ENCODE peak calls at places on chromosomes 16 and 17, in eight cellular contexts. G is heart left ventricle; L is activated CD8-positive, alpha-beta T cell treated with anti-CD3 and anti-CD28 coated beads, Interleukin-2, amount 10 ng/mL, durations not matched to agents 7 days and 5 days; X is SW 1271; T is HT-29; A is HTR-8/SVneo; J is HEK293T; U is GM10248. M is an unnamed sample.

GRCh38 chr16:35711435-35711834 is 2252.0 kb downstream of the TP53TG3F start:
- DNase-seq in G (no peak), T (no peak), U (no peak), A (no peak), L (no peak), X (no peak), J (no peak), M (no peak)

GRCh38 chr17:47693667-47694017 is 319 bp upstream of the TBKBP1 start:
- DNase-seq in G (no peak), A (no peak), X (no peak), J (no peak), L (no peak), T (no peak), U (peak), M (peak)

GRCh38 chr17:6467567-6467966 is 23.3 kb downstream of the PIMREG start:
- DNase-seq in L (no peak), X (no peak), G (no peak), A (no peak), T (no peak), U (no peak), J (no peak), M (no peak)

GRCh38 chr17:5933430-5933829 is 136.7 kb upstream of the WSCD1 start:
- DNase-seq in T (no peak), X (no peak), A (no peak), J (no peak), L (no peak), U (no peak), G (no peak), M (no peak)

GRCh38 chr16:81127051-81127450 is 30.9 kb upstream of the GCSH start:
- DNase-seq in A (peak), G (no peak), T (no peak), X (no peak), U (no peak), L (no peak), J (no peak), M (no peak)

GRCh38 chr17:29138184-29138955 is 41.8 kb downstream of the MYO18A start:
- DNase-seq in T (no peak), U (peak), L (peak), A (no peak), J (no peak), G (peak), X (no peak), M (no peak)

GRCh38 chr17:62965149-62965648 is 836 bp upstream of the TANC2 start:
- DNase-seq in X (no peak), L (peak), G (no peak), J (peak), A (no peak), T (no peak), U (no peak), M (no peak)

GRCh38 chr16:85491798-85492616 is 121.1 kb upstream of the GSE1 start:
- DNase-seq in G (peak), J (no peak), T (peak), U (no peak), A (no peak), L (peak), X (no peak), M (no peak)

GRCh38 chr16:83689385-83689831 is 118.4 kb upstream of the HSBP1 start:
- DNase-seq in A (peak), J (no peak), X (no peak), G (no peak), U (peak), T (no peak), L (no peak), M (no peak)

GRCh38 chr16:5041604-5042133 is 7.9 kb upstream of the NAGPA start:
- DNase-seq in T (no peak), L (no peak), G (no peak), U (peak), A (peak), J (no peak), X (no peak), M (no peak)

GRCh38 chr17:8610558-8610957 is 20.0 kb downstream of the MYH10 start:
- DNase-seq in G (no peak), A (no peak), J (no peak), T (no peak), L (no peak), U (no peak), X (no peak), M (no peak)

GRCh38 chr17:12730931-12731521 is 58.3 kb upstream of the ARHGAP44 start:
- DNase-seq in L (no peak), G (peak), J (no peak), X (no peak), A (peak), T (peak), U (no peak), M (no peak)

GRCh38 chr17:4369557-4370230 is 3.2 kb upstream of the UBE2G1 start:
- DNase-seq in T (no peak), A (no peak), G (no peak), J (no peak), X (no peak), L (no peak), U (no peak), M (no peak)

GRCh38 chr16:80924372-80924978 is 82.2 kb downstream of the CMC2 start:
- DNase-seq in U (peak), L (peak), T (peak), G (no peak), X (no peak), A (peak), J (peak), M (peak)

GRCh38 chr17:325270-325976 is 27.2 kb downstream of the RPH3AL start:
- DNase-seq in L (no peak), U (no peak), X (no peak), T (no peak), A (no peak), J (no peak), G (no peak), M (no peak)

GRCh38 chr17:39100530-39100929 is 50.9 kb downstream of the PLXDC1 start:
- DNase-seq in U (no peak), J (no peak), L (no peak), X (no peak), G (no peak), A (no peak), T (no peak), M (no peak)

GRCh38 chr16:12959072-12959471 is 57.7 kb downstream of the SHISA9 start:
- DNase-seq in J (no peak), L (no peak), X (no peak), T (no peak), A (no peak), G (no peak), U (no peak), M (no peak)

GRCh38 chr16:84357191-84357651 is 11.1 kb upstream of the ATP2C2 start:
- DNase-seq in A (peak), G (no peak), L (peak), X (no peak), U (no peak), T (peak), J (no peak), M (no peak)

GRCh38 chr17:63445571-63446217 is 412 bp downstream of the CYB561 start:
- DNase-seq in X (no peak), A (no peak), L (no peak), G (peak), U (peak), J (peak), T (peak), M (peak)

GRCh38 chr17:20009052-20009301 is 182 bp upstream of the SPECC1 start:
- DNase-seq in J (no peak), T (peak), A (no peak), U (no peak), X (no peak), L (no peak), G (no peak), M (no peak)